ENCODE peak calls at places on chromosomes 1 and 21, in five cellular contexts. X is body of pancreas; O is CD4-positive, alpha-beta memory T cell; K is uterus; G is heart right ventricle. R is an unnamed sample.

GRCh38 chr1:55192093-55192492 is 23.1 kb downstream of the USP24 start:
- DNase-seq in X (no peak), O (no peak), K (no peak), G (no peak), R (no peak)

GRCh38 chr1:165894591-165894990 is 67.2 kb downstream of the UCK2 start:
- DNase-seq in X (no peak), O (no peak), K (no peak), G (no peak), R (no peak)

GRCh38 chr1:56986397-56986796 is 20.6 kb upstream of the C8B start:
- DNase-seq in X (no peak), O (no peak), K (no peak), G (no peak), R (no peak)

GRCh38 chr1:168224991-168225390 is 813 bp upstream of the SFT2D2 start:
- DNase-seq in X (no peak), O (no peak), K (no peak), G (no peak), R (no peak)

GRCh38 chr1:183590225-183591191 is at the start of gene NCF2:
- DNase-seq in X (peak; percentile 64), O (no peak), K (no peak), G (no peak), R (no peak)

GRCh38 chr1:209483691-209484090 is 99.8 kb upstream of the CAMK1G start:
- DNase-seq in X (no peak), O (no peak), K (no peak), G (no peak), R (no peak)

GRCh38 chr21:44987886-44988606 is 48.2 kb downstream of the SLX9 start:
- DNase-seq in X (no peak), O (no peak), K (no peak), G (no peak), R (no peak)

GRCh38 chr1:81228926-81229325 is 571.8 kb upstream of the ADGRL2 start:
- DNase-seq in X (no peak), O (no peak), K (no peak), G (no peak), R (no peak)

GRCh38 chr1:16077430-16078245 is 4.2 kb upstream of the FAM131C start:
- DNase-seq in X (no peak), O (no peak), K (no peak), G (no peak), R (no peak)

GRCh38 chr1:109252167-109252892 is 3.0 kb downstream of the CELSR2 start:
- DNase-seq in X (no peak), O (no peak), K (no peak), G (no peak), R (no peak)

GRCh38 chr1:18149113-18149641 is 41.6 kb downstream of the IGSF21 start:
- DNase-seq in X (peak; percentile 33), O (no peak), K (no peak), G (no peak), R (no peak)

GRCh38 chr1:42529724-42530161 is 66.7 kb downstream of the CCDC30 start:
- DNase-seq in X (no peak), O (peak; percentile 16), K (no peak), G (no peak), R (no peak)

GRCh38 chr1:56142301-56142700 is 437.1 kb downstream of the PLPP3 start:
- DNase-seq in X (no peak), O (no peak), K (no peak), G (no peak), R (no peak)

GRCh38 chr21:41884501-41885030 is 5.4 kb upstream of the PRDM15 start:
- DNase-seq in X (no peak), O (no peak), K (no peak), G (no peak), R (no peak)

GRCh38 chr1:19203440-19203839 is 6.6 kb downstream of the UBR4 start:
- DNase-seq in X (peak; percentile 72), O (no peak), K (no peak), G (peak; percentile 14), R (peak; percentile 57)

GRCh38 chr1:47941609-47942237 is 55.5 kb downstream of the TRABD2B start:
- DNase-seq in X (peak; percentile 37), O (no peak), K (no peak), G (no peak), R (no peak)

GRCh38 chr1:55702064-55702463 is 486.9 kb upstream of the USP24 start:
- DNase-seq in X (peak; percentile 19), O (no peak), K (no peak), G (no peak), R (no peak)

GRCh38 chr21:39456665-39457064 is 4.9 kb downstream of the SH3BGR start:
- DNase-seq in X (no peak), O (no peak), K (no peak), G (no peak), R (no peak)

GRCh38 chr21:35190201-35190701 is 141.1 kb upstream of the RUNX1 start:
- DNase-seq in X (no peak), O (no peak), K (no peak), G (no peak), R (no peak)

GRCh38 chr1:2466834-2467554 is 9.1 kb upstream of the PLCH2 start:
- DNase-seq in X (no peak), O (peak; percentile 33), K (no peak), G (no peak), R (no peak)

GRCh38 chr1:153141377-153141776 is 9.3 kb downstream of the SPRR2G start:
- DNase-seq in X (no peak), O (no peak), K (no peak), G (no peak), R (no peak)

GRCh38 chr1:171126504-171126903 is 35.8 kb downstream of the FMO3 start:
- DNase-seq in X (no peak), O (no peak), K (peak; percentile 55), G (peak; percentile 19), R (no peak)

GRCh38 chr1:56838726-56839125 is 15.9 kb upstream of the C8A start:
- DNase-seq in X (no peak), O (no peak), K (no peak), G (no peak), R (no peak)

GRCh38 chr1:156110252-156110651 is 4.3 kb upstream of the LMNA start:
- DNase-seq in X (no peak), O (no peak), K (no peak), G (no peak), R (no peak)

GRCh38 chr1:99644302-99645004 is 1.5 kb upstream of the PALMD start:
- DNase-seq in X (no peak), O (no peak), K (no peak), G (no peak), R (no peak)

GRCh38 chr1:244022301-244022700 is 28.8 kb upstream of the ZBTB18 start:
- DNase-seq in X (no peak), O (no peak), K (no peak), G (no peak), R (no peak)

GRCh38 chr1:54134301-54134700 is 18.5 kb downstream of the CDCP2 start:
- DNase-seq in X (no peak), O (no peak), K (no peak), G (no peak), R (no peak)

GRCh38 chr21:45786660-45787059 is 143.1 kb downstream of the PCBP3 start:
- DNase-seq in X (no peak), O (no peak), K (no peak), G (no peak), R (no peak)

GRCh38 chr1:96473791-96474452 is 247.7 kb upstream of the PTBP2 start:
- DNase-seq in X (no peak), O (no peak), K (no peak), G (no peak), R (no peak)

GRCh38 chr1:223057569-223058093 is 85.4 kb downstream of the TLR5 start:
- DNase-seq in X (no peak), O (no peak), K (no peak), G (no peak), R (no peak)

GRCh38 chr1:85339089-85339488 is 62.7 kb upstream of the BCL10 start:
- DNase-seq in X (no peak), O (no peak), K (no peak), G (no peak), R (no peak)

GRCh38 chr21:38241029-38241740 is 15.6 kb upstream of the KCNJ15 start:
- DNase-seq in X (peak; percentile 43), O (no peak), K (no peak), G (no peak), R (no peak)

GRCh38 chr21:43936186-43936967 is 71.4 kb downstream of the AGPAT3 start:
- DNase-seq in X (no peak), O (no peak), K (no peak), G (no peak), R (no peak)

GRCh38 chr21:43937051-43937832 is 72.2 kb downstream of the AGPAT3 start:
- DNase-seq in X (no peak), O (no peak), K (no peak), G (no peak), R (no peak)

GRCh38 chr21:43938751-43939442 is 73.2 kb upstream of the TRAPPC10 start:
- DNase-seq in X (peak; percentile 85), O (peak; percentile 89), K (peak; percentile 58), G (peak; percentile 83), R (peak; percentile 78)

GRCh38 chr21:43939443-43940328 is 72.4 kb upstream of the TRAPPC10 start:
- DNase-seq in X (no peak), O (no peak), K (no peak), G (no peak), R (no peak)

GRCh38 chr21:43937898-43938309 is 72.9 kb downstream of the AGPAT3 start:
- DNase-seq in X (no peak), O (no peak), K (no peak), G (no peak), R (no peak)
- H3K4me1 ChIP-seq in X (peaks cover 13% of the 10 kb centered on the region), O (peaks cover 23% of the 10 kb centered on the region), K (no peaks in the 10 kb centered on the region), G (peaks cover 44% of the 10 kb centered on the region), R (no peaks in the 10 kb centered on the region)

GRCh38 chr1:65277605-65278343 is 31.6 kb upstream of the DNAJC6 start:
- DNase-seq in X (no peak), O (no peak), K (no peak), G (no peak), R (no peak)
- H3K4me3 ChIP-seq in X (no peak overlapping the region), O (no peak overlapping the region), K (no peak overlapping the region), G (no peak overlapping the region), R (no peak overlapping the region)

DNA sequence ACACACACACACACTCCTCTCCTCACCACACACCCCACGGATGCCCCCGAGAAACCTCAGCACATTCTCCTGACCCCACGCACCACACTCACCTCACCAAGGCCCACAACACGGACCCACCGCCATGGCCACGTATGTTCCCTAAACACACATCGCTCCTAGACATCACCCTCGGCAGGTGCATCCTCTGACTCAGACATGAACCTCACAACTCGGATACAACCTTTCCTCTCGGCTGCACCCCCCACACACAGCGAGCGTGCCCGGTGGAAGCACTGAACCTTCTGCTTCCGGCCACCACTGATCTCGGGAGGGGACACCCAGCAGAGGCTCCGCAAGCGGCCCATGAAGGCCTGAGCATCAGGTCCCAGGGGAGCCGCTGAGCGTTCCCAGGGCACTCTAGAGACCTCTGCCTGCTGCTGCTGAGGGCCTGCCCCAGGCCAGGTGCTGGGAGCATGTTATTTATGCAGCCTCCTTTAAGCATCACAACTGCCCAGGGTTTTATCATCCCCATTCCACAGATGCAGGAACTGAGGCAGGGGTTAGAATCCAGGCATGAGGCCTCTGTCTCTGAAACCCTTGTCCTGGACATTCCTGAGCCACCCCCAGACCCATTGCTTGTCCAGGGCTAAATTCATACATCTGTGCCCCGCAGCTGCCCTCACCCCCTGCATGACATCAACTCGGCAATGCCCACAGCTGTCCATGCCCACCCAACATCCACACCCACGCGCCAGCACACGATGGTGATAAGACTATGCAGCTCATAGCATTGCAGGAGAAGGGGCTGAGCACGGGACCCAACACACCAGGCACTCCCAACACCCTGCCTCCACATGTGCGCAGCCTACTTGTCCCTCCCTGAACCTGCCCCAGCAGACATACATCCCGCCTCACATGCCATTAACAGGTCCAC is 27.0 kb downstream of the SDC3 start:
- DNase-seq in X (no peak), O (no peak), K (no peak), G (no peak), R (no peak)
- H3K4me1 ChIP-seq in X (no peaks in the 10 kb centered on the region), O (no peaks in the 10 kb centered on the region), K (no peaks in the 10 kb centered on the region), G (peaks cover 49% of the 10 kb centered on the region), R (peaks cover 25% of the 10 kb centered on the region)

GRCh38 chr1:107727866-107728265 is 237.1 kb downstream of the VAV3 start:
- DNase-seq in X (no peak), O (no peak), K (no peak), G (no peak), R (no peak)
- H3K4me3 ChIP-seq in X (no peak overlapping the region), O (no peak overlapping the region), K (no peak overlapping the region), G (no peak overlapping the region), R (no peak overlapping the region)

R was measured in lung.